ENCODE peak calls at places on chromosome 18, in four cellular contexts. V is SK-N-SH, N is GM12878, L is H1. G is an unnamed sample.

GRCh38 chr18:49630246-49630699 is 68.4 kb downstream of the LIPG start:
- DNase-seq in L (no peak), V (no peak), N (no peak), G (no peak)

GRCh38 chr18:62329676-62330454 is 4.8 kb downstream of the TNFRSF11A start:
- DNase-seq in V (no peak), N (no peak), L (no peak), G (no peak)

GRCh38 chr18:45910405-45911023 is 56.6 kb downstream of the EPG5 start:
- DNase-seq in V (peak; percentile 65), L (peak; percentile 33), N (peak; percentile 2), G (peak; percentile 49)

GRCh38 chr18:394997-395383 is 105.5 kb downstream of the COLEC12 start:
- DNase-seq in N (no peak), L (no peak), V (no peak), G (no peak)

GRCh38 chr18:75691483-75691882 is 264.0 kb upstream of the SMIM21 start:
- DNase-seq in L (no peak), V (no peak), N (no peak), G (no peak)

GRCh38 chr18:55794288-55795052 is 206.5 kb upstream of the TCF4 start:
- DNase-seq in V (no peak), N (no peak), L (no peak), G (no peak)

GRCh38 chr18:79911009-79911870 is 40.2 kb downstream of the SLC66A2 start:
- DNase-seq in L (no peak), V (no peak), N (no peak), G (no peak)

GRCh38 chr18:76232813-76233212 is 262.2 kb downstream of the ZNF516 start:
- DNase-seq in V (no peak), L (no peak), N (no peak), G (no peak)

GRCh38 chr18:73739098-73739497 is 408.5 kb downstream of the FBXO15 start:
- DNase-seq in N (no peak), V (no peak), L (no peak), G (no peak)

GRCh38 chr18:76709659-76710645 is 112.4 kb upstream of the ZNF236 start:
- DNase-seq in N (peak; percentile 12), V (peak; percentile 81), L (peak; percentile 34), G (peak; percentile 41)

GRCh38 chr18:38563396-38563980 is 997.9 kb upstream of the CELF4 start:
- DNase-seq in V (no peak), N (no peak), L (no peak), G (no peak)

GRCh38 chr18:58781627-58782194 is 83.0 kb upstream of the ZNF532 start:
- DNase-seq in V (peak; percentile 70), L (peak; percentile 56), N (peak; percentile 57), G (peak; percentile 50)

GRCh38 chr18:69840445-69840844 is 107.2 kb downstream of the CD226 start:
- DNase-seq in V (no peak), N (no peak), L (no peak), G (no peak)

GRCh38 chr18:23468753-23469459 is 15.8 kb downstream of the RIOK3 start:
- DNase-seq in V (no peak), L (no peak), N (no peak), G (no peak)

GRCh38 chr18:47574966-47575365 is 323.5 kb upstream of the SKOR2 start:
- DNase-seq in N (no peak), L (no peak), V (no peak), G (no peak)

GRCh38 chr18:39558658-39559057 is 1993.1 kb upstream of the CELF4 start:
- DNase-seq in V (no peak), N (no peak), L (no peak), G (no peak)

GRCh38 chr18:44849361-44849760 is 168.7 kb downstream of the SETBP1 start:
- DNase-seq in V (no peak), L (no peak), N (no peak), G (no peak)

GRCh38 chr18:55031979-55032378 is 72.7 kb upstream of the CCDC68 start:
- DNase-seq in V (no peak), L (no peak), N (no peak), G (no peak)

GRCh38 chr18:46239998-46240397 is 135.8 kb downstream of the HAUS1 start:
- DNase-seq in N (no peak), V (no peak), L (no peak), G (no peak)

GRCh38 chr18:79877163-79878091 is 74.0 kb downstream of the SLC66A2 start:
- DNase-seq in V (peak; percentile 52), L (no peak), N (no peak), G (no peak)

GRCh38 chr18:74645717-74646116 is 48.0 kb downstream of the ZNF407 start:
- DNase-seq in N (no peak), V (no peak), L (no peak), G (no peak)

GRCh38 chr18:63994783-63995399 is 25.0 kb downstream of the SERPINB8 start:
- DNase-seq in V (peak; percentile 72), L (peak; percentile 29), N (no peak), G (peak; percentile 32)

GRCh38 chr18:49023281-49023937 is 72.6 kb upstream of the SMAD7 start:
- DNase-seq in N (no peak), L (no peak), V (no peak), G (no peak)

GRCh38 chr18:2240311-2240705 is 331.0 kb downstream of the METTL4 start:
- DNase-seq in V (no peak), N (no peak), L (no peak), G (no peak)

GRCh38 chr18:79954791-79955190 is 3.3 kb upstream of the SLC66A2 start:
- DNase-seq in N (no peak), V (no peak), L (no peak), G (no peak)

GRCh38 chr18:75638597-75639467 is 211.3 kb upstream of the SMIM21 start:
- DNase-seq in L (peak; percentile 21), N (no peak), V (no peak), G (no peak)

GRCh38 chr18:11251891-11252270 is 102.5 kb upstream of the PIEZO2 start:
- DNase-seq in N (no peak), L (no peak), V (no peak), G (no peak)

GRCh38 chr18:44643004-44643403 is 37.7 kb upstream of the SETBP1 start:
- DNase-seq in N (no peak), V (no peak), L (no peak), G (no peak)

GRCh38 chr18:26619350-26619749 is 71.0 kb upstream of the KCTD1 start:
- DNase-seq in N (no peak), V (no peak), L (no peak), G (no peak)

GRCh38 chr18:60090170-60090569 is 190.4 kb downstream of the PMAIP1 start:
- DNase-seq in V (no peak), N (no peak), L (no peak), G (no peak)

GRCh38 chr18:23126352-23127056 is 8.8 kb upstream of the CABLES1 start:
- DNase-seq in N (no peak), L (no peak), V (no peak), G (no peak)

GRCh38 chr18:59697236-59697932 is at the start of gene CCBE1:
- DNase-seq in N (no peak), L (peak; percentile 49), V (peak; percentile 70), G (peak; percentile 34)

GRCh38 chr18:62522178-62522509 is 681 bp upstream of the ZCCHC2 start:
- DNase-seq in N (no peak), V (no peak), L (no peak), G (no peak)

GRCh38 chr18:41499345-41499744 is 455.7 kb upstream of the PIK3C3 start:
- DNase-seq in V (no peak), L (no peak), N (no peak), G (no peak)

GRCh38 chr18:69992776-69993175 is 45.1 kb upstream of the CD226 start:
- DNase-seq in V (no peak), N (no peak), L (no peak), G (no peak)

GRCh38 chr18:68676913-68677312 is 38.0 kb downstream of the TMX3 start:
- DNase-seq in V (no peak), L (no peak), N (no peak), G (no peak)
- TF ChIP-seq NRF1 in V (no peak), L (no peak), N (no peak), G (no peak)

GRCh38 chr18:31546476-31546875 is 45.2 kb upstream of the TTR start:
- DNase-seq in V (no peak), N (no peak), L (no peak), G (no peak)
- TF ChIP-seq NRF1 in V (no peak), N (no peak), L (no peak), G (no peak)

DNA sequence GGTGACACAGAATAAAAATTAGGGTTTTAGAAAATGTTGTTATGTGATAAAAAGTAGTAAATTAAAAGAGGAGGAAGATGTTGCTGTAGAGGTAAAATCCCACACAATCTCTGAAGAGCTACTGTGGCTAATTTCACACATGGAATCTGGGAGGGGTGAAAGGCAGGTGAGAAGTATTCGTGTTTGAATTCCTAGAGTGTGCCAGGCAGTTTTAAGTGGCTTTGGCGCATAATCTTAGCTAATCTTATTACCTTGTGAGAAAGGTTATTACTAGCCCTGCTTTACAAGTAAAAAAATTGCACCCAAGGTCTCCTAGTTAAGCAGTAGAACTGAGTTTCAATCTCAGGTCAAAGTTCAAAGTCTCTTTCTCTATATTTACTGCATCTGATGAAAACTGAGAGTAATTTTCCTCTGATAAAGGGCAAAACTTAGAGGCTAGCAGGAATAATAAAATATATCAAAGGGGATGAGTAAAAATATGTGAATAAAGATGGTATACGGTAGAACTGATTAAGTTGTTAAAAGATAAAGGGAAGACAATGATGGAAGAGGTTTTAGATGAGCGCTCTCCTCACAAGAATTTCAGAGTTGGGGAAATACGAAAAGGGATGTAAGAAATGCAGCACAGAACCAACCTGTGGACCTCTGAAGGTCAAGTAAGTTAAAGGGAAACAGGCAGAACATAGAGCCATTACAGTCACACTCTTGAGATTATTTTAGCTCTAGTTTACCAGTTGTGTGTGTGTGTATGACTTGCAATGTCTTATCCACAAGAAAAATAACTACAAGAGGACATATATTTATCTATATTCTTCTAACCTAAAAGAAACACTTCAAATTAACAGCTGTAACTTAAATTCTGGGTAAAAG is 34.8 kb downstream of the GAREM1 start:
- DNase-seq in N (no peak), L (no peak), V (no peak), G (no peak)
- TF ChIP-seq NRF1 in N (no peak), L (no peak), V (no peak), G (no peak)

GRCh38 chr18:12253517-12254136 is 534 bp upstream of the CIDEA start:
- DNase-seq in N (no peak), L (no peak), V (no peak), G (no peak)
- TF ChIP-seq NRF1 in N (no peak), L (no peak), V (no peak), G (no peak)

DNA sequence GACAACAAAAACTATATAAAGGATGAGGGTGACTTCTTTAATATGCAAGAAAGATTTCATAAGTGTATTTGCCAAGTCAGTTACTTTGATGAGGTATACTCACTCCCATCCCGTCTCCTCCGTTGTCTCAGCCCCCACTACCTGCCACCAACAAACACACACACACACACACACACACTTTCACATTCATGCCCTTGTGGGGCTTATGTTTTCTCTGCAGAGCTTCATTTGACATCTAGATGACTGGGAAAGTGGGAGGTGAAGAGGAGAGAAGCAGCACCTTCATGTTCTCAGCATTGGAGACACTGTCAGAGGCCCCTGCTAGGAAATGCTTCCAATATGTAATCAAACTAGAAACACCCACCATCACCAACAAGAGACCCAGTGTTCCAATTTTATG is 22.5 kb upstream of the TXNDC2 start:
- DNase-seq in N (no peak), V (no peak), L (no peak), G (no peak)
- TF ChIP-seq NRF1 in N (no peak), V (no peak), L (no peak), G (no peak)